ENCODE peak calls at places on chromosomes 7 and 10, in six cellular contexts. X, A, U, G, J and Y are unnamed samples.

GRCh38 chr10:88791924-88792323 is 10.6 kb upstream of the LIPM start:
- DNase-seq in J (peak; percentile 64), X (no peak), A (peak; percentile 32), U (no peak), G (no peak), Y (no peak)

GRCh38 chr10:102644646-102645387 is 538 bp downstream of the TRIM8 start:
- DNase-seq in A (peak; percentile 75), J (peak; percentile 91), G (peak; percentile 91), X (peak; percentile 90), U (peak; percentile 70), Y (peak; percentile 86)

GRCh38 chr10:99975942-99976809 is 33.6 kb downstream of the DNMBP start:
- DNase-seq in G (no peak), U (peak; percentile 97), J (peak; percentile 52), A (peak; percentile 89), X (no peak), Y (peak; percentile 83)

GRCh38 chr10:121678631-121679174 is 80.5 kb upstream of the FGFR2 start:
- DNase-seq in G (no peak), X (no peak), J (peak; percentile 42), A (no peak), U (no peak), Y (no peak)

GRCh38 chr7:120064565-120064964 is 208.4 kb upstream of the KCND2 start:
- DNase-seq in U (peak; percentile 89), G (no peak), A (peak; percentile 82), X (no peak), J (peak; percentile 69), Y (peak; percentile 52)

GRCh38 chr10:1328951-1329614 is 272.9 kb downstream of the WDR37 start:
- DNase-seq in X (peak; percentile 39), J (no peak), A (no peak), U (no peak), G (no peak), Y (no peak)

GRCh38 chr7:91780526-91780925 is 100.0 kb downstream of the MTERF1 start:
- DNase-seq in A (no peak), J (no peak), X (no peak), G (no peak), U (no peak), Y (no peak)

GRCh38 chr10:8006274-8006999 is 48.1 kb upstream of the GATA3 start:
- DNase-seq in G (no peak), X (no peak), J (peak; percentile 15), A (no peak), U (no peak), Y (no peak)

GRCh38 chr7:29019896-29020295 is 61.8 kb upstream of the TRIL start:
- DNase-seq in A (no peak), U (no peak), J (no peak), X (no peak), G (no peak), Y (no peak)

GRCh38 chr7:80182630-80183276 is 48.1 kb downstream of the GNAI1 start:
- DNase-seq in J (no peak), A (no peak), U (peak; percentile 16), G (no peak), X (no peak), Y (peak; percentile 26)

GRCh38 chr10:18104223-18104872 is 35.9 kb upstream of the CACNB2 start:
- DNase-seq in J (peak; percentile 56), U (peak; percentile 58), A (peak; percentile 60), X (no peak), G (no peak), Y (peak; percentile 9)

GRCh38 chr7:79782906-79783305 is 329.4 kb upstream of the MAGI2 start:
- DNase-seq in J (no peak), U (no peak), A (no peak), X (no peak), G (no peak), Y (no peak)

GRCh38 chr7:4010206-4010605 is 671.9 kb upstream of the FOXK1 start:
- DNase-seq in X (no peak), J (no peak), G (no peak), U (peak; percentile 8), A (no peak), Y (no peak)

GRCh38 chr7:106568680-106569499 is 92.1 kb downstream of the CCDC71L start:
- DNase-seq in U (peak; percentile 93), J (peak; percentile 22), G (no peak), A (peak; percentile 92), X (no peak), Y (peak; percentile 76)

GRCh38 chr7:89238156-89238555 is 442.6 kb upstream of the TEX47 start:
- DNase-seq in G (no peak), A (no peak), U (peak; percentile 4), X (no peak), J (no peak), Y (peak; percentile 88)

GRCh38 chr7:57328963-57329362 is 121.0 kb upstream of the ZNF716 start:
- DNase-seq in A (no peak), X (no peak), G (no peak), U (no peak), J (no peak), Y (no peak)

GRCh38 chr10:102113956-102114857 is 6.0 kb downstream of the LDB1 start:
- DNase-seq in X (peak; percentile 55), G (peak; percentile 73), A (no peak), U (no peak), J (no peak), Y (no peak)

GRCh38 chr10:75403144-75404022 is 1.8 kb upstream of the ZNF503 start:
- DNase-seq in U (peak; percentile 35), X (no peak), G (no peak), A (no peak), J (no peak), Y (no peak)

GRCh38 chr10:23294638-23295247 is 49.9 kb downstream of the C10orf67 start:
- DNase-seq in U (peak; percentile 60), X (no peak), A (peak; percentile 38), J (no peak), G (no peak), Y (peak; percentile 27)

GRCh38 chr7:157829491-157829890 is 492.7 kb downstream of the DNAJB6 start:
- DNase-seq in X (no peak), J (no peak), A (no peak), U (no peak), G (no peak), Y (no peak)

GRCh38 chr7:101216860-101217387 is 457 bp downstream of the PLOD3 start:
- DNase-seq in G (no peak), J (no peak), A (no peak), U (peak; percentile 34), X (no peak), Y (no peak)
- TF ChIP-seq CTCF in G (no peak), J (peak; percentile 7), A (peak; percentile 24), U (no peak), X (no peak), Y (peak; percentile 30)

DNA sequence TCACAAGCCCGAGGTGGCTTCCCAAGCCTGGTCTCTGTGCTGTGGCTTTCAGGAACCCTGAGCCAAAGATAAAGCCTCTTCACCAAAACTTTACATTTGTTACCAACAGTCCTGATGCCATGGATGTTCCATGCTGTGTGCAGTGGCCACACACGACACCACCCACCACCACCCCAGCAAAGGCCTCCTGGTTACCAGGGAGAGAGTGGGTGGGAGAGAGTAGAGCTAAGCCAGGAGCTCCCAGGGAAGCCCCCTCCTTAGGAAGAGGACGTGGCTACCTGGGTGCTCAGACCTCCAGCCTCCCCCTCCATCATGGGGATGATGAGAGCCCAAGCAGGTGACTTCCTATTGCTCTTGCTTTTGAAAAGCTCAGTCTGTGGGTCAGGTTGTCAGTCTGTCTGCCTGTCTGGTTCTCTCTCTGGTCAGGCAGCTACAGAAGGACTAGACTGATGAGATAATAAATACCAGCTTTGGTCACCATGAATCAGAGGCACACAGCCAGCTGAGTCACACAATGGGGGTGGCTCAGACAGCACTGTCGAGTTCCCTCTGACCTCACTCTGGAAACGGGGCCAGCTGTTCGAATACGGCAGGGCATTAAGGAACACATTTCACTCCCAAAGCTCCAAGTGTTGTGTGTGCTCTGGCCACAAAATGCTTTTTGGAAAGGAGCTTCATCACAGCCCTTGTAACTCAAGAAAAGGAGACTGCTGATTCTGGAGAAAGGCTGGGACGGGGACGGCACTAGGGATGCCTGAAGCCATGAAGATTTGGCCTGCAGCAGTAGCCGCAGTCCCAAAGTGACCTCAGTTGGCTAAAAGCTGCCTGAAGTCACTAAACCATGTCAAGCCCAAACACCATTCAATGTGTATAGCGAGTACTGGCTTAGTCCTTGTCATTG is 166.0 kb downstream of the FANK1 start:
- DNase-seq in U (peak; percentile 96), J (no peak), X (no peak), A (peak; percentile 91), G (peak; percentile 87), Y (peak; percentile 99)
- H3K4me3 ChIP-seq in U (no peak overlapping the region), J (no peak overlapping the region), X (no peak overlapping the region), A (no peak overlapping the region), G (no peak overlapping the region), Y (no peak overlapping the region)

DNA sequence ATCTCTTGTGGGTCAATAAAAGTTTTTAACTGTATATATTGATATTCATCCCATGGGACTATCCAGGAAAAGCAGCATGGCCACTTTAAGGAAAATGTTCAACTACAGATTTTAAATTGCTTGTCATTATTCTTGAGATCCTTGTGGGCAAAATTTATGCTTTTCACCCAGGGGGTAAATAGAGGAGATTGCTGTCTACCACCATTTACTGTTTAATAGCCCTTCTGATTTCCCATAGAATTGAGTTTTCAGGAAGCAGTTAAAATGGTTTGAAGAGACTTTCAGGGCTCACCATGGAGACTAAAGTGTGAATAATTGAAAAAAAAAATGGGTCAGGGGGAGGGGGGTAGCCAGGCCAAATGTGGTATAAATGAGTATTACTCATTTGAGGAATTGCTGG is 901.1 kb upstream of the POT1 start:
- DNase-seq in J (no peak), G (no peak), U (no peak), X (no peak), A (no peak), Y (no peak)
- TF ChIP-seq CTCF in J (no peak), G (no peak), U (no peak), X (no peak), A (no peak), Y (no peak)

GRCh38 chr10:132585732-132586722 is 48.4 kb downstream of the INPP5A start:
- DNase-seq in J (no peak), A (peak; percentile 19), U (peak; percentile 21), G (peak; percentile 63), X (no peak), Y (no peak)
- H3K4me3 ChIP-seq in J (no peak overlapping the region), A (no peak overlapping the region), U (no peak overlapping the region), G (peak overlapping the region; percentile 10), X (no peak overlapping the region), Y (no peak overlapping the region)

DNA sequence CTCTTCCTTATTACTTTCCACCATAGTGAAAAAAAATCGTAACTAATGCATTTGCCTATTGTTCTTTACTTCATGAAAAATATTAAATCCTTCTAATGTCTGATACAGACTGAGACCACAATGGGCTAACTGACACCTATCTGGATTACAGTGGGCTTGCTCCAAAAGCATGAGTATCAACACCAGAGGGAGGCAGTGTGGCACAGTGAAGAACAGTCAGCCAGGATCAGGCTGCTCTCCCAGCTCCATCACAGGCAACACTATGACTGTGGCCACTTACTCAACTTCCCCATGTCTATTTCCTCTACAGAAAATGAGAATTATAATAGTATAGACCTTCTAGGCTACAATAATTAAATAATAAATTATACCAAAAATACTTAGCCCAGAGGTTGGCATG is 97.2 kb downstream of the SLC25A13 start:
- DNase-seq in U (no peak), G (no peak), A (peak; percentile 34), J (no peak), X (no peak), Y (no peak)
- TF ChIP-seq CTCF in U (no peak), G (no peak), A (peak; percentile 40), J (no peak), X (no peak), Y (no peak)

DNA sequence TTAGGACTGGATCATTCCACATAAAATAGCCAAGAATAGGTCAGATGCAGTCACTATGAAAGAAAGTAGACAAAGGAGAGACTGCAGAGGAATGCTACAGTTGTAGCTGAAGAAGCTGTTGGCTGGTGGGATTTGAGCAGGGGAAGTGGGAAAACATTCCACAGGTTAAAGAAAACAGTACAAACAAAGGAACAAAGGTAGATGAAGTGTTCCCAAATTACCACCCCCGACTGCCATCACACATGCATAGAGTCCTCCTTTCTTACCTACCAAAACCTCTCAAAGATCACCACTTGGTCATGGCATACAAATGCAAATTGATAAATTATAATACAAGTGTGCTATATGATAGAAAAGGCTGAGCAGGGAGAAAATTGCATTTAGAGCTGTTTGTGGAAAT is 41.9 kb downstream of the DLD start:
- DNase-seq in X (no peak), U (no peak), A (no peak), G (no peak), J (no peak), Y (no peak)
- H3K4me3 ChIP-seq in X (no peak overlapping the region), U (no peak overlapping the region), A (no peak overlapping the region), G (no peak overlapping the region), J (no peak overlapping the region), Y (no peak overlapping the region)